ENCODE peak calls at places on chromosomes 13 and 19, in ten cellular contexts. K is lower leg skin, Z is breast epithelium, I is adrenal gland, W is tibial nerve, R is uterus, H is esophagus squamous epithelium, S is sigmoid colon, M is upper lobe of left lung, B is IMR-90. O is an unnamed sample.

GRCh38 chr13:50617134-50617721 is 226.3 kb downstream of the DLEU7 start:
- DNase-seq in K (no peak), R (no peak), B (peak), H (no peak), S (no peak), Z (no peak), M (no peak), W (no peak), I (no peak), O (peak)

GRCh38 chr19:50663280-50663790 is 14.1 kb downstream of the C19orf81 start:
- DNase-seq in Z (no peak), H (no peak), B (no peak), W (no peak), M (no peak), K (no peak), R (no peak), I (no peak), S (no peak), O (peak)

GRCh38 chr19:19539738-19540703 is 2.0 kb downstream of the CILP2 start:
- DNase-seq in Z (no peak), S (peak), W (no peak), H (no peak), K (peak), B (peak), R (peak), M (peak), I (no peak), O (no peak)

GRCh38 chr19:2973229-2973628 is 4.1 kb upstream of the TLE6 start:
- DNase-seq in W (no peak), M (no peak), R (peak), Z (no peak), S (no peak), B (no peak), H (no peak), I (no peak), K (peak), O (no peak)

GRCh38 chr13:72896869-72897268 is 114.9 kb downstream of the PIBF1 start:
- DNase-seq in S (no peak), W (no peak), K (no peak), Z (no peak), M (no peak), H (no peak), B (no peak), R (no peak), I (no peak), O (no peak)

GRCh38 chr19:10114651-10115391 is 3.3 kb downstream of the P2RY11 start:
- DNase-seq in H (no peak), W (no peak), K (no peak), B (no peak), M (no peak), R (no peak), Z (no peak), S (no peak), I (peak), O (no peak)

GRCh38 chr13:67318398-67318797 is 88.3 kb upstream of the PCDH9 start:
- DNase-seq in K (no peak), R (no peak), M (no peak), B (peak), W (no peak), Z (no peak), I (no peak), S (no peak), H (no peak), O (no peak)

GRCh38 chr13:109802936-109803335 is 16.6 kb upstream of the IRS2 start:
- DNase-seq in Z (no peak), W (no peak), M (no peak), B (no peak), H (no peak), I (no peak), K (no peak), R (no peak), S (no peak), O (no peak)

GRCh38 chr13:109381546-109382180 is 404.7 kb downstream of the IRS2 start:
- DNase-seq in H (no peak), I (no peak), R (no peak), Z (no peak), S (no peak), K (no peak), B (peak), W (no peak), M (no peak), O (no peak)

GRCh38 chr19:8146877-8147575 is 2.4 kb downstream of the FBN3 start:
- DNase-seq in I (no peak), S (no peak), Z (no peak), W (no peak), R (no peak), M (peak), B (no peak), H (no peak), K (no peak), O (no peak)

GRCh38 chr13:112748947-112749346 is 59.1 kb downstream of the ATP11A start:
- DNase-seq in I (peak), H (no peak), S (peak), Z (no peak), W (no peak), M (peak), R (peak), K (peak), B (no peak), O (no peak)

GRCh38 chr19:45600340-45600885 is 1.6 kb downstream of the GPR4 start:
- DNase-seq in Z (no peak), K (no peak), I (no peak), H (no peak), R (no peak), M (no peak), B (no peak), W (no peak), S (no peak), O (no peak)

GRCh38 chr19:16367269-16367683 is 42.6 kb downstream of the KLF2 start:
- DNase-seq in H (no peak), I (no peak), W (no peak), M (no peak), R (no peak), B (no peak), K (no peak), S (peak), Z (no peak), O (no peak)

GRCh38 chr19:1590641-1591397 is 1.8 kb downstream of the MBD3 start:
- DNase-seq in I (no peak), H (no peak), S (no peak), B (no peak), Z (no peak), M (no peak), R (no peak), K (no peak), W (no peak), O (no peak)

GRCh38 chr13:33194820-33195692 is 90.5 kb downstream of the STARD13 start:
- DNase-seq in B (peak), R (peak), K (no peak), Z (no peak), S (no peak), W (no peak), I (peak), M (no peak), H (no peak), O (no peak)

GRCh38 chr19:658916-659839 is 3.8 kb downstream of the RNF126 start:
- DNase-seq in S (peak), Z (no peak), K (no peak), M (no peak), I (peak), H (no peak), R (no peak), B (no peak), W (no peak), O (no peak)

GRCh38 chr13:19759669-19760068 is 23.1 kb downstream of the PSPC1 start:
- DNase-seq in K (no peak), I (no peak), Z (no peak), H (no peak), S (no peak), M (no peak), R (no peak), B (peak), W (no peak), O (no peak)

GRCh38 chr19:4581381-4582111 is 22.1 kb upstream of the SEMA6B start:
- DNase-seq in S (no peak), Z (no peak), B (no peak), K (no peak), W (no peak), R (no peak), M (no peak), I (no peak), H (no peak), O (no peak)

GRCh38 chr19:41595258-41595889 is 19.4 kb downstream of the CEACAM21 start:
- DNase-seq in H (no peak), K (no peak), W (no peak), M (peak), Z (no peak), R (no peak), I (peak), S (no peak), B (peak), O (peak)

GRCh38 chr13:25719666-25720065 is 332.1 kb downstream of the SHISA2 start:
- DNase-seq in R (no peak), Z (no peak), W (no peak), B (no peak), K (no peak), S (no peak), I (no peak), H (no peak), M (no peak), O (no peak)

GRCh38 chr13:29520671-29521070 is 74.8 kb downstream of the SLC7A1 start:
- DNase-seq in I (no peak), K (no peak), M (no peak), B (peak), R (no peak), S (no peak), Z (no peak), H (no peak), W (no peak), O (no peak)

GRCh38 chr13:46173656-46174055 is 8.3 kb downstream of the LCP1 start:
- DNase-seq in S (no peak), R (no peak), B (no peak), W (no peak), I (no peak), Z (no peak), K (no peak), H (no peak), M (no peak), O (no peak)
- TF ChIP-seq POLR2A in S (no peak), R (no peak), B (no peak), W (no peak), I (no peak), Z (no peak), K (no peak), H (no peak), M (no peak), O (no peak)

DNA sequence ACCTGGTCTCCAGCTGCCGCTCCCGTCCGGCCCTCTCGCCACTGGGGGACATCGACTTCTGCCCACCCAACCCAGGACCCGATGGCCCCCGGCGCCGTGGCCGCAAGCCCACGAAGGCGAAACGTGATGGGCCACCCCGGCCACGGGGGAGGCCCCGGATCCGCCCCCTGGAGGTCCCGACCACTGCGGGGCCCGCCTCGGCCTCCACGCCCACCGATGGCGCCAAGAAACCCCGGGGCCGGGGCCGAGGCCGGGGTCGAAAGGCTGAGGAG is 6.7 kb downstream of the PRR12 start:
- DNase-seq in K (no peak), I (no peak), W (no peak), H (no peak), M (no peak), Z (no peak), R (no peak), S (no peak), B (no peak), O (no peak)
- TF ChIP-seq POLR2A in K (no peak), I (no peak), W (no peak), H (no peak), M (no peak), Z (no peak), R (no peak), S (no peak), B (no peak), O (no peak)

GRCh38 chr19:39412100-39412866 is at the start of gene PLEKHG2:
- DNase-seq in I (peak), H (peak), R (peak), W (peak), K (peak), M (peak), Z (peak), S (peak), B (peak), O (peak)

GRCh38 chr19:39412867-39413268 is 399 bp downstream of the PLEKHG2 start:
- DNase-seq in R (no peak), W (no peak), K (peak), B (no peak), S (no peak), I (peak), M (peak), Z (no peak), H (no peak), O (no peak)

GRCh38 chr19:39413903-39414608 is 1.6 kb downstream of the PLEKHG2 start:
- DNase-seq in H (no peak), K (peak), Z (no peak), S (peak), R (peak), M (peak), W (no peak), I (peak), B (peak), O (no peak)

GRCh38 chr19:39411832-39412099 is 703 bp upstream of the PLEKHG2 start:
- DNase-seq in M (peak), H (peak), Z (peak), W (peak), B (peak), I (peak), R (peak), S (peak), K (peak), O (peak)

GRCh38 chr19:39413269-39413902 is 917 bp downstream of the PLEKHG2 start:
- DNase-seq in W (no peak), H (no peak), Z (no peak), B (peak), R (peak), M (peak), K (peak), I (peak), S (peak), O (no peak)
- TF ChIP-seq POLR2A in W (no peak), H (no peak), Z (no peak), B (peak), R (peak), M (no peak), K (no peak), I (no peak), S (peak), O (peak)

DNA sequence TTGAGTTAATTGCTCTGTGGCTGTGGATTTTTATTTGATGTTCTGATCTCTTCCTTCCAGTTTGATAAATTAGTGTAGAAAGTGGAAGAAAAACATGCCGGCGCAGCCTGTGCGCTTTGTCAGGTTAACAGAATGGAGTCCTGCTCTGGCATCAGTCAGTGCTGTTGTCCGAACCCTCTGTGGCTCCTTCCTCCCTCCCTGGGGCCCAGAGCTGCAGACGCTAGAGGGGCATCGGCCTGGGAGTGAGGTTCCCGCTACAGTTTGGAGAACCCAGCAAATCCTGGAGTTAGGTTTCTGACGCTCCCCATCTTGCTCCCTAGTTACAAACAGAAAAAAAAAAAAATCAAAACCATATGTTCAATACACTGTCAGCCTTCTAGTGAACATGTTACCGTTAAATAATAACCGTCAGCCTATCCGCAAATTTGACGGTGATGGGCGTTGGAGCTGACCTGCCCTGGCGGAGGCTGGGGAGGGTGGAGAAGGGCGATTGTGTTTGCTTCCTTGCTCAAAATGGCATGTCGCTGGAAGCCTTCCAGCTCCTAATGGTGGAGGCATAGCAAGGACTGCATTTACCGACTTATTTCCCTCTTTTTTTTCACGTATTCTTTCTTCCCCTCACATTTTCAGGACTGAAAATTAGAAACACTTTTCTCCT is 13.5 kb downstream of the MBNL2 start:
- DNase-seq in M (no peak), W (no peak), K (no peak), S (no peak), I (no peak), Z (no peak), B (no peak), R (no peak), H (no peak), O (no peak)
- TF ChIP-seq POLR2A in M (no peak), W (no peak), K (no peak), S (no peak), I (no peak), Z (no peak), B (no peak), R (no peak), H (no peak), O (no peak)

GRCh38 chr19:52570005-52570861 is at the start of gene ZNF701:
- DNase-seq in B (peak), I (peak), S (peak), H (peak), K (peak), W (peak), M (peak), R (peak), Z (peak), O (peak)
- TF ChIP-seq POLR2A in B (peak), I (peak), S (peak), H (no peak), K (peak), W (peak), M (peak), R (peak), Z (peak), O (peak)

GRCh38 chr13:24269803-24270202 is 39.6 kb upstream of the C1QTNF9 start:
- DNase-seq in M (no peak), S (no peak), W (no peak), I (peak), H (no peak), R (no peak), B (peak), K (no peak), Z (no peak), O (no peak)

GRCh38 chr13:24271611-24272451 is 37.5 kb upstream of the C1QTNF9 start:
- DNase-seq in M (peak), I (peak), W (no peak), H (no peak), K (peak), B (peak), R (peak), S (peak), Z (no peak), O (no peak)

GRCh38 chr13:24272452-24273161 is 36.8 kb upstream of the C1QTNF9 start:
- DNase-seq in R (no peak), W (no peak), K (no peak), M (peak), I (peak), H (no peak), Z (no peak), S (no peak), B (no peak), O (no peak)

GRCh38 chr13:24271231-24271610 is 38.2 kb upstream of the C1QTNF9 start:
- DNase-seq in H (no peak), W (no peak), I (no peak), S (no peak), R (no peak), B (no peak), K (no peak), M (no peak), Z (no peak), O (no peak)

DNA sequence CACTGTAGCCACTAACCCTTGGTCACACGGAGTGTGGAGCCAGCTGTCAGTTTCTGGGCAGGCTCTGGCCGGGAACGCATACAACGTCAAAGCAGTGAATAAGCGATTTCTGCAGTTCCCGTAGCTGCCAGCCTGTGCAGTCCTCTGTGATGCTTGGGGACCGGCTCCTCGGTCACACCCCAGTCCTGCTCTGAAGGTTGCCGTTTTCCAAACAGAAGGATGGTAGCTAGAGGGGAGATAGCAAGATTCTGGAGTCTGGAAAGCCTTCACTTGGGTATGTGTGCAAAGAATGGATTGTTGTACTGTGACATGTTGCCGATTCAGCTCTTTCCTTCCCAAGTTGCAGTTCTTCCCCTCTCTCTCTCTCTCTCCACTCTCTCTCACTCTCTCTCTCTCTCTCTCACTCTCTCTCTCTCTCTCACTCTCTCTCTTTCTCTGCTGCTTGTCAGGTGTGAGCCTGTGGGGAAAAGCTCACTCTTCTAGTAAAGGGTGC is 38.7 kb upstream of the C1QTNF9 start:
- DNase-seq in I (peak), Z (no peak), K (no peak), S (peak), W (peak), M (peak), R (peak), B (peak), H (peak), O (peak)
- TF ChIP-seq POLR2A in I (peak), Z (no peak), K (no peak), S (no peak), W (no peak), M (peak), R (no peak), B (no peak), H (no peak), O (no peak)

DNA sequence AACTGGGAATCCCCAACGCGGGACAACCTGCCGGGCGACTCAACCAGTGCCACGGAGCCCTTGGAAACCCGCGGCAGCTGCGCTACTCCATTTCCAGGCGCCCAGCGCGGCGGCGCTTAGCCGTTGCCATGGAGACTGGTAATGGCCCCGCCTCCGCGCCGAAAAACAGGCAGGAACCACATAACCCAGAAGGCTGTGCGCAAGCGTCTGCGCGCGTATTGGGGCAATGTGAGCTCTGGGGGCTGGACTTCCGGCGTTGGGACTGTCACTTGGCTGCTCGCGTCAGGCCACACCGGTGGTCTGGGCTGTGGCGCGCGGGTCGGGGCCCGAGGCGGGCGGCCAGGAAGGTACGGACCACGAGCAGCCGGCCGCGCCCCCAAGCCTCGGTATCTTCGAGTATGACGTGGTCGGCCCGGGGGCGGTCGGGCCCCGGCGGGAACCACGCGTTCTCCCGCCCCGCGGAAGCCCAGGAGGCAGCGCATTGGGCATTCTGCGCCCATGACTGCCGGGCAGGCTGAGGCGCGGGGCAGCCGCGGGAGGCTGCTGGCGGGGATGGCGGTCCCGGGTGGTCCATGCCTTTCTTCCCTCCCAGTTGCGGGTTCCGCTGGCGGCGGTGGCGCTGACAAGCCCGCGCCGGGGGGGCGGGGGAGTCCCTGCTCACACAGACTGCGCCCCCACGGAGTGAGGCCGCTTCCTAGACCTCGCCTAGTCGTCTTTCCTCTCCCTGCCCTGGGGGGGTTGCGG is at the start of gene ZNF324B:
- DNase-seq in R (peak), B (peak), K (peak), W (peak), Z (peak), S (peak), M (peak), H (peak), I (peak), O (peak)
- TF ChIP-seq POLR2A in R (peak), B (no peak), K (no peak), W (no peak), Z (peak), S (peak), M (peak), H (no peak), I (peak), O (peak)

O was measured in H54.